ENCODE peak calls at places on chromosomes 13 and 19, in seven cellular contexts. One of them, this sample, is unnamed.

GRCh38 chr13:23714672-23715071 is 144.5 kb downstream of the TNFRSF19 start:
- DNase-seq in NCI-H2107: no peak
- DNase-seq in dermis blood vessel endothelial cell: no peak
- DNase-seq in thyroid gland: no peak
- DNase-seq in posterior cingulate gyrus: no peak
- DNase-seq in K562: no peak
- DNase-seq in D341Med: no peak
- DNase-seq in this sample: no peak

GRCh38 chr19:48689438-48689837 is 6.3 kb upstream of the FUT2 start:
- DNase-seq in posterior cingulate gyrus: no peak
- DNase-seq in dermis blood vessel endothelial cell: no peak
- DNase-seq in NCI-H2107: no peak
- DNase-seq in thyroid gland: no peak
- DNase-seq in D341Med: no peak
- DNase-seq in K562: no peak
- DNase-seq in this sample: no peak

GRCh38 chr19:44005968-44006367 is 3.2 kb downstream of the ZNF230 start:
- DNase-seq in NCI-H2107: no peak
- DNase-seq in thyroid gland: no peak
- DNase-seq in D341Med: no peak
- DNase-seq in K562: no peak
- DNase-seq in dermis blood vessel endothelial cell: no peak
- DNase-seq in posterior cingulate gyrus: no peak
- DNase-seq in this sample: no peak

GRCh38 chr13:97199451-97199850 is 22.7 kb upstream of the MBNL2 start:
- DNase-seq in NCI-H2107: no peak
- DNase-seq in posterior cingulate gyrus: no peak
- DNase-seq in dermis blood vessel endothelial cell: no peak
- DNase-seq in K562: no peak
- DNase-seq in thyroid gland: no peak
- DNase-seq in D341Med: no peak
- DNase-seq in this sample: no peak

GRCh38 chr19:33906578-33907335 is 110.1 kb downstream of the KCTD15 start:
- DNase-seq in thyroid gland: peak; percentile 20
- DNase-seq in posterior cingulate gyrus: no peak
- DNase-seq in dermis blood vessel endothelial cell: peak; percentile 47
- DNase-seq in NCI-H2107: no peak
- DNase-seq in K562: no peak
- DNase-seq in D341Med: no peak
- DNase-seq in this sample: no peak

GRCh38 chr19:1000095-1000494 is at the start of gene GRIN3B:
- DNase-seq in dermis blood vessel endothelial cell: peak; percentile 61
- DNase-seq in thyroid gland: peak; percentile 46
- DNase-seq in D341Med: peak; percentile 90
- DNase-seq in posterior cingulate gyrus: no peak
- DNase-seq in K562: peak; percentile 79
- DNase-seq in NCI-H2107: no peak
- DNase-seq in this sample: peak; percentile 59

GRCh38 chr19:14271830-14272229 is 65.9 kb upstream of the ADGRL1 start:
- DNase-seq in posterior cingulate gyrus: no peak
- DNase-seq in NCI-H2107: no peak
- DNase-seq in D341Med: no peak
- DNase-seq in dermis blood vessel endothelial cell: peak; percentile 29
- DNase-seq in thyroid gland: no peak
- DNase-seq in K562: no peak
- DNase-seq in this sample: no peak

GRCh38 chr13:44075113-44075512 is 195.4 kb downstream of the LACC1 start:
- DNase-seq in posterior cingulate gyrus: no peak
- DNase-seq in dermis blood vessel endothelial cell: no peak
- DNase-seq in thyroid gland: no peak
- DNase-seq in K562: no peak
- DNase-seq in NCI-H2107: no peak
- DNase-seq in D341Med: no peak
- DNase-seq in this sample: no peak

GRCh38 chr13:93963266-93964131 is 516.0 kb downstream of the DCT start:
- DNase-seq in D341Med: no peak
- DNase-seq in posterior cingulate gyrus: no peak
- DNase-seq in dermis blood vessel endothelial cell: no peak
- DNase-seq in K562: no peak
- DNase-seq in NCI-H2107: no peak
- DNase-seq in thyroid gland: no peak
- DNase-seq in this sample: no peak

GRCh38 chr19:58439576-58440554 is at the start of gene ZNF132:
- DNase-seq in thyroid gland: peak; percentile 98
- DNase-seq in dermis blood vessel endothelial cell: peak; percentile 100
- DNase-seq in K562: no peak
- DNase-seq in D341Med: peak; percentile 88
- DNase-seq in NCI-H2107: no peak
- DNase-seq in posterior cingulate gyrus: peak; percentile 98
- DNase-seq in this sample: peak; percentile 96

GRCh38 chr13:51559916-51560315 is 24.3 kb upstream of the WDFY2 start:
- DNase-seq in K562: no peak
- DNase-seq in dermis blood vessel endothelial cell: no peak
- DNase-seq in thyroid gland: no peak
- DNase-seq in NCI-H2107: no peak
- DNase-seq in D341Med: no peak
- DNase-seq in posterior cingulate gyrus: no peak
- DNase-seq in this sample: no peak

GRCh38 chr13:72920097-72920496 is 138.2 kb downstream of the PIBF1 start:
- DNase-seq in K562: no peak
- DNase-seq in NCI-H2107: no peak
- DNase-seq in D341Med: no peak
- DNase-seq in dermis blood vessel endothelial cell: no peak
- DNase-seq in posterior cingulate gyrus: no peak
- DNase-seq in thyroid gland: no peak
- DNase-seq in this sample: no peak

GRCh38 chr13:100195568-100195967 is 106.7 kb downstream of the PCCA start:
- DNase-seq in posterior cingulate gyrus: no peak
- DNase-seq in NCI-H2107: no peak
- DNase-seq in K562: no peak
- DNase-seq in dermis blood vessel endothelial cell: no peak
- DNase-seq in thyroid gland: no peak
- DNase-seq in D341Med: no peak
- DNase-seq in this sample: no peak

GRCh38 chr13:99655351-99656091 is 154.2 kb downstream of the TM9SF2 start:
- DNase-seq in K562: no peak
- DNase-seq in posterior cingulate gyrus: no peak
- DNase-seq in dermis blood vessel endothelial cell: no peak
- DNase-seq in thyroid gland: no peak
- DNase-seq in D341Med: no peak
- DNase-seq in NCI-H2107: no peak
- DNase-seq in this sample: peak; percentile 38

GRCh38 chr13:48194392-48194754 is 38.6 kb upstream of the ITM2B start:
- DNase-seq in NCI-H2107: no peak
- DNase-seq in dermis blood vessel endothelial cell: no peak
- DNase-seq in D341Med: no peak
- DNase-seq in posterior cingulate gyrus: no peak
- DNase-seq in K562: no peak
- DNase-seq in thyroid gland: no peak
- DNase-seq in this sample: no peak

GRCh38 chr13:75715598-75716523 is 79.7 kb downstream of the LMO7 start:
- DNase-seq in NCI-H2107: no peak
- DNase-seq in posterior cingulate gyrus: no peak
- DNase-seq in dermis blood vessel endothelial cell: peak; percentile 36
- DNase-seq in K562: no peak
- DNase-seq in D341Med: no peak
- DNase-seq in thyroid gland: no peak
- DNase-seq in this sample: no peak

GRCh38 chr19:43598445-43599240 is 2.2 kb downstream of the ZNF576 start:
- DNase-seq in posterior cingulate gyrus: no peak
- DNase-seq in D341Med: no peak
- DNase-seq in dermis blood vessel endothelial cell: no peak
- DNase-seq in NCI-H2107: no peak
- DNase-seq in K562: no peak
- DNase-seq in thyroid gland: no peak
- DNase-seq in this sample: no peak

GRCh38 chr13:79448413-79448812 is 32.5 kb upstream of the NDFIP2 start:
- DNase-seq in D341Med: no peak
- DNase-seq in K562: peak; percentile 15
- DNase-seq in dermis blood vessel endothelial cell: peak; percentile 24
- DNase-seq in posterior cingulate gyrus: no peak
- DNase-seq in NCI-H2107: no peak
- DNase-seq in thyroid gland: no peak
- DNase-seq in this sample: no peak

GRCh38 chr13:38767506-38768265 is 80.8 kb downstream of the FREM2 start:
- DNase-seq in thyroid gland: peak; percentile 44
- DNase-seq in NCI-H2107: no peak
- DNase-seq in D341Med: no peak
- DNase-seq in dermis blood vessel endothelial cell: no peak
- DNase-seq in K562: no peak
- DNase-seq in posterior cingulate gyrus: peak; percentile 10
- DNase-seq in this sample: no peak

GRCh38 chr13:75607447-75607846 is 28.7 kb upstream of the LMO7 start:
- DNase-seq in NCI-H2107: no peak
- DNase-seq in K562: no peak
- DNase-seq in posterior cingulate gyrus: no peak
- DNase-seq in D341Med: no peak
- DNase-seq in thyroid gland: no peak
- DNase-seq in dermis blood vessel endothelial cell: no peak
- DNase-seq in this sample: no peak

GRCh38 chr13:100235311-100235901 is 146.5 kb downstream of the PCCA start:
- DNase-seq in posterior cingulate gyrus: no peak
- DNase-seq in NCI-H2107: peak; percentile 10
- DNase-seq in dermis blood vessel endothelial cell: peak; percentile 74
- DNase-seq in D341Med: peak; percentile 46
- DNase-seq in thyroid gland: no peak
- DNase-seq in K562: peak; percentile 44
- DNase-seq in this sample: no peak

GRCh38 chr13:24217601-24218281 is 57.2 kb downstream of the SPATA13 start:
- DNase-seq in thyroid gland: peak; percentile 88
- DNase-seq in dermis blood vessel endothelial cell: no peak
- DNase-seq in D341Med: no peak
- DNase-seq in K562: no peak
- DNase-seq in NCI-H2107: no peak
- DNase-seq in posterior cingulate gyrus: no peak
- DNase-seq in this sample: no peak

GRCh38 chr13:49346460-49346859 is 97.4 kb downstream of the CAB39L start:
- DNase-seq in K562: no peak
- DNase-seq in D341Med: no peak
- DNase-seq in thyroid gland: no peak
- DNase-seq in posterior cingulate gyrus: no peak
- DNase-seq in NCI-H2107: no peak
- DNase-seq in dermis blood vessel endothelial cell: no peak
- DNase-seq in this sample: no peak

GRCh38 chr19:48123907-48124675 is 13.5 kb upstream of the PLA2G4C start:
- DNase-seq in K562: no peak
- DNase-seq in D341Med: no peak
- DNase-seq in posterior cingulate gyrus: no peak
- DNase-seq in dermis blood vessel endothelial cell: peak; percentile 98
- DNase-seq in thyroid gland: no peak
- DNase-seq in NCI-H2107: no peak
- DNase-seq in this sample: peak; percentile 25

GRCh38 chr19:51188227-51188559 is 36.7 kb upstream of the CD33 start:
- DNase-seq in thyroid gland: no peak
- DNase-seq in posterior cingulate gyrus: no peak
- DNase-seq in D341Med: no peak
- DNase-seq in dermis blood vessel endothelial cell: no peak
- DNase-seq in K562: no peak
- DNase-seq in NCI-H2107: no peak
- DNase-seq in this sample: no peak

This sample was measured in stimulated activated naive CD4-positive, alpha-beta T cell treated with Interleukin-2 at 50 U/mL for 16 hours.